ENCODE peak calls at places on chromosomes 6 and 20, in six cellular contexts. I is IMR-90, Z is mesendoderm, C is neuronal stem cell, E is mesenchymal stem cell, Q is H1. G is an unnamed sample.

GRCh38 chr6:67558985-67559384 is 1076.1 kb upstream of the ADGRB3 start:
- DNase-seq in I (no peak), Z (no peak), C (no peak), E (no peak), Q (no peak), G (no peak)

GRCh38 chr20:43988451-43988850 is 73.8 kb downstream of the TOX2 start:
- DNase-seq in I (peak), Z (no peak), C (no peak), E (peak), Q (no peak), G (no peak)

GRCh38 chr20:1813674-1814635 is 81.3 kb upstream of the SIRPA start:
- DNase-seq in I (no peak), Z (no peak), C (no peak), E (no peak), Q (no peak), G (no peak)

GRCh38 chr6:27031302-27031701 is 216.2 kb upstream of the PRSS16 start:
- DNase-seq in I (peak), Z (no peak), C (no peak), E (no peak), Q (no peak), G (no peak)

GRCh38 chr6:18101271-18101670 is 21.2 kb downstream of the NHLRC1 start:
- DNase-seq in I (peak), Z (no peak), C (no peak), E (peak), Q (no peak), G (no peak)

GRCh38 chr6:108113557-108114519 is 39.3 kb upstream of the OSTM1 start:
- DNase-seq in I (peak), Z (peak), C (peak), E (peak), Q (no peak), G (peak)

GRCh38 chr20:1224205-1224604 is 1.6 kb upstream of the RAD21L1 start:
- DNase-seq in I (no peak), Z (no peak), C (no peak), E (no peak), Q (no peak), G (no peak)

GRCh38 chr20:40160151-40160550 is 528.9 kb downstream of the MAFB start:
- DNase-seq in I (peak), Z (peak), C (no peak), E (peak), Q (peak), G (peak)

GRCh38 chr6:43608783-43609182 is 20.3 kb downstream of the GTPBP2 start:
- DNase-seq in I (no peak), Z (no peak), C (no peak), E (no peak), Q (no peak), G (no peak)

GRCh38 chr6:41940759-41941279 is 789 bp downstream of the CCND3 start:
- DNase-seq in I (peak), Z (peak), C (no peak), E (peak), Q (no peak), G (peak)

GRCh38 chr6:93040375-93040774 is 379.0 kb downstream of the EPHA7 start:
- DNase-seq in I (no peak), Z (no peak), C (no peak), E (peak), Q (no peak), G (no peak)

GRCh38 chr6:40347571-40348011 is 239.6 kb downstream of the LRFN2 start:
- DNase-seq in I (no peak), Z (peak), C (no peak), E (no peak), Q (no peak), G (peak)

GRCh38 chr6:5855787-5856186 is 150.9 kb downstream of the NRN1 start:
- DNase-seq in I (no peak), Z (no peak), C (no peak), E (no peak), Q (no peak), G (no peak)

GRCh38 chr20:57828696-57829095 is 118.9 kb upstream of the PMEPA1 start:
- DNase-seq in I (no peak), Z (no peak), C (no peak), E (no peak), Q (no peak), G (no peak)

GRCh38 chr20:45779011-45779915 is 12.4 kb downstream of the WFDC3 start:
- DNase-seq in I (peak), Z (no peak), C (no peak), E (peak), Q (no peak), G (no peak)

GRCh38 chr6:8234316-8234715 is 132.0 kb upstream of the EEF1E1 start:
- DNase-seq in I (no peak), Z (peak), C (no peak), E (no peak), Q (no peak), G (no peak)

GRCh38 chr6:63897459-63897858 is 261.9 kb downstream of the PHF3 start:
- DNase-seq in I (peak), Z (no peak), C (no peak), E (peak), Q (no peak), G (no peak)

GRCh38 chr6:161215193-161215592 is 58.7 kb downstream of the AGPAT4 start:
- DNase-seq in I (peak), Z (no peak), C (no peak), E (peak), Q (no peak), G (no peak)

GRCh38 chr20:5215592-5216304 is 88.9 kb downstream of the CDS2 start:
- DNase-seq in I (peak), Z (no peak), C (no peak), E (peak), Q (no peak), G (no peak)

GRCh38 chr6:138467901-138468300 is 31.4 kb downstream of the NHSL1 start:
- DNase-seq in I (peak), Z (no peak), C (no peak), E (no peak), Q (no peak), G (no peak)

GRCh38 chr20:52190437-52191131 is 995 bp downstream of the ZFP64 start:
- DNase-seq in I (peak), Z (peak), C (no peak), E (peak), Q (no peak), G (peak)

GRCh38 chr20:21106171-21106694 is at the start of gene LINC00237:
- DNase-seq in I (no peak), Z (peak), C (no peak), E (no peak), Q (no peak), G (peak)

GRCh38 chr6:84675651-84676050 is 88.7 kb downstream of the TBX18 start:
- DNase-seq in I (no peak), Z (no peak), C (no peak), E (no peak), Q (no peak), G (no peak)

GRCh38 chr6:37399131-37399530 is 33.9 kb upstream of the CMTR1 start:
- DNase-seq in I (no peak), Z (no peak), C (no peak), E (no peak), Q (no peak), G (no peak)

GRCh38 chr6:37396571-37397185 is 36.3 kb upstream of the CMTR1 start:
- DNase-seq in I (no peak), Z (no peak), C (no peak), E (no peak), Q (no peak), G (no peak)

DNA sequence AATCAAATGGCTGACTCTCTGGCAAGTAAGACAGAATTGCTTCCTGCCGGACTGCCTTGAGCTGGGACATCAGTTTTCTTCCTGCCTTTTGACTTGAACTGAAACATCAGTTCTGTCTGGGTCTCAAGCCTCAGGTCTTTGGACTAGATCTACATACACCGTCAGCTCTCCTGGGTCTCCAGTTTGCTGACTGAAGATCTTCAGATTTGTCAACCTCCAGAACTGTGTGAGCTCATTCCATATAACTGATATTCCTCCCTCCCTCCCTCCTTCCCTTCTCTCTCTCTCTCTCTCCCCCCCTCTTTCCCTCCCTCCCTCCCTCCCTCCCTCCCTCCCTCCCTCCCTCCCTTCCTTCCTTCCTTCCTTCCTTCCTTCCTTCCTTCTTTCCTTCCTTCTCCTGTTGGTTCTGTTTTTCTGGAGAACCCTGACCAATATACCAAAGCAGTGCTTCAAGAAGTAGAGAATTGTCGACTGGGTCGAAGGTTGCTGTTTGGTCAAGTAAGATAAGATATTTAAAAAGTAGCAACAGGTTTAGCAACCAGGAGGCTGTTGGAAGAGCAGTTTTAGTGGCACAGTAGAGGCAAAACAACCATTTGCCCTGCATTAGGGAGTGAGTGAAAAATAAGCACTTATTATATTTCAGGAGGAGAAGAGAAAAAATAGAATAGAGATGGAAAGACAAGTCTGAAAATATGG is 33.1 kb upstream of the CMTR1 start:
- DNase-seq in I (no peak), Z (no peak), C (no peak), E (no peak), Q (no peak), G (no peak)
- H3K4me2 ChIP-seq in I (no peak), Z (no peak), C (no peak), E (no peak), Q (no peak), G (no peak)

GRCh38 chr6:33321227-33321626 is 3.7 kb upstream of the ZBTB22 start:
- DNase-seq in I (no peak), Z (no peak), C (no peak), E (no peak), Q (no peak), G (no peak)
- H2BK15ac ChIP-seq in I (peak), Z (no peak), C (no peak), E (no peak), Q (no peak), G (no peak)

GRCh38 chr6:14795451-14795850 is 450.4 kb upstream of the JARID2 start:
- DNase-seq in I (no peak), Z (no peak), C (no peak), E (no peak), Q (no peak), G (no peak)
- H3K4me2 ChIP-seq in I (no peak), Z (no peak), C (no peak), E (no peak), Q (no peak), G (no peak)

DNA sequence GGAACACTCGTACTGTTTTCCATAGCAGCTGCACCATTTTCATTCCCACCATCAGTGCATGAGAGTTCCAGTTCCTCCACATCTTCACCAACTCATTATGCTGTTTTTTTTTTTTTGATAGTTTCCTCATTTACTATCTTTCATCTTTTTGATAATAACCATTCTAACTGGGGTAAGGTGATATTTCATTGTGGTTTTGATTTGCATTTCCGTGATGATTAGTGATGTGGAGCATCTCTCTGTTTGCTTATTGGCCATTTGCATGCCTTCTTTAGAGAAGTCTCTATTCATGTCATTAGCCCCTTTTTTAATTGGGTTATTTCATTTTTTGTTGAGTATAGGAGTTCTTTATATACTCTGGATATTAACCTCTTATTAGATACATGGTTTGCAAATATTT is 25.9 kb downstream of the ACTR5 start:
- DNase-seq in I (no peak), Z (no peak), C (no peak), E (no peak), Q (no peak), G (no peak)
- H2BK15ac ChIP-seq in I (no peak), Z (no peak), C (no peak), E (no peak), Q (no peak), G (no peak)

DNA sequence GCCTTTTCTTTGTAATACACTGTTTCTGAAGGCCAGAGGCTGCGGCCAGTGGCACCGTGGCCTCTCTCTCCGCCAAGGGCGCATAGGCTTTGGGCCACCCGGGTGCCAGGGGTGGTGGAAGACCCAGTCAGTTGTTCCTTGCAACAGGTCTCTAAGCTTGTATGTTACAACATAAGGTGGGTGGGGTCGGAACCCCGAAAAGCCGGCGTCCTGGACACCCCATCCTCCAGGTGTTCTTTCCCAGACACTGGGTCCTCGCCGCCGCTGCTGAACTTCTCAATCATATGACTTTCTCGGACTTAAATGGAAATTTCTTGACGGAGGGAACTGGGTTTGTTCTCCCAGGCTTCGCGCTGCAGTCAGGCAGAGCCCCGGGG is 1.0 kb upstream of the KCNQ5 start:
- DNase-seq in I (no peak), Z (peak), C (no peak), E (peak), Q (no peak), G (peak)
- H3K4me2 ChIP-seq in I (peak), Z (peak), C (peak), E (no peak), Q (peak), G (peak)

GRCh38 chr20:36352843-36353553 is 46.9 kb downstream of the DLGAP4 start:
- DNase-seq in I (no peak), Z (peak), C (no peak), E (no peak), Q (no peak), G (peak)

GRCh38 chr20:36349384-36350170 is 43.4 kb downstream of the DLGAP4 start:
- DNase-seq in I (no peak), Z (no peak), C (no peak), E (no peak), Q (no peak), G (no peak)

GRCh38 chr20:36350439-36350838 is 44.3 kb downstream of the DLGAP4 start:
- DNase-seq in I (no peak), Z (no peak), C (no peak), E (no peak), Q (no peak), G (no peak)

GRCh38 chr20:36353740-36354139 is 47.6 kb downstream of the DLGAP4 start:
- DNase-seq in I (no peak), Z (no peak), C (no peak), E (no peak), Q (no peak), G (no peak)

DNA sequence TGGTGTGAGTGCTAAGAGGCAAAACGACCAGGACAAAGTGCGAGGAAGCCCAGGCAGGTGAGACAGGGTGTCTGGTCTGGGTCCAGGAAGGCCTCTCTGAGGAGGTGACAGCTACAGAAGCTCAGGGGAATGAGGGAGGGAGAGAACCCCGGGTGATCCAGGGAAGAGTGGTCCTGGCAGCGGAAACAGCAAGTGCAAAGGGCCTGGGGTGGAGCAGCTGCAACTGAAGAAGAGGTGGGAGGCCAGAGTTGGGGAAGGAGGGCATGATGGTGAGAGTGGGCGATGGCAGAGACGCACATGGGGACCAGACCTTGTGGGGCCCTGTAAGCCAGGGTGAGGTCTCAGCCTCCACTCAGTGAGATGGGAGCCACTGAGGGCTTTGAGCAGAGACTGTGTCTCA is 45.8 kb downstream of the DLGAP4 start:
- DNase-seq in I (no peak), Z (no peak), C (no peak), E (no peak), Q (no peak), G (no peak)
- H2BK15ac ChIP-seq in I (no peak), Z (no peak), C (no peak), E (no peak), Q (no peak), G (no peak)

GRCh38 chr6:113049190-113049589 is 702.1 kb downstream of the RFPL4B start:
- DNase-seq in I (peak), Z (no peak), C (no peak), E (no peak), Q (no peak), G (no peak)

GRCh38 chr6:113048741-113049140 is 701.6 kb downstream of the RFPL4B start:
- DNase-seq in I (peak), Z (no peak), C (no peak), E (no peak), Q (no peak), G (no peak)

GRCh38 chr6:113052513-113052912 is 705.4 kb downstream of the RFPL4B start:
- DNase-seq in I (no peak), Z (no peak), C (no peak), E (no peak), Q (no peak), G (no peak)

GRCh38 chr6:113050979-113051378 is 703.8 kb downstream of the RFPL4B start:
- DNase-seq in I (no peak), Z (peak), C (peak), E (no peak), Q (peak), G (peak)

DNA sequence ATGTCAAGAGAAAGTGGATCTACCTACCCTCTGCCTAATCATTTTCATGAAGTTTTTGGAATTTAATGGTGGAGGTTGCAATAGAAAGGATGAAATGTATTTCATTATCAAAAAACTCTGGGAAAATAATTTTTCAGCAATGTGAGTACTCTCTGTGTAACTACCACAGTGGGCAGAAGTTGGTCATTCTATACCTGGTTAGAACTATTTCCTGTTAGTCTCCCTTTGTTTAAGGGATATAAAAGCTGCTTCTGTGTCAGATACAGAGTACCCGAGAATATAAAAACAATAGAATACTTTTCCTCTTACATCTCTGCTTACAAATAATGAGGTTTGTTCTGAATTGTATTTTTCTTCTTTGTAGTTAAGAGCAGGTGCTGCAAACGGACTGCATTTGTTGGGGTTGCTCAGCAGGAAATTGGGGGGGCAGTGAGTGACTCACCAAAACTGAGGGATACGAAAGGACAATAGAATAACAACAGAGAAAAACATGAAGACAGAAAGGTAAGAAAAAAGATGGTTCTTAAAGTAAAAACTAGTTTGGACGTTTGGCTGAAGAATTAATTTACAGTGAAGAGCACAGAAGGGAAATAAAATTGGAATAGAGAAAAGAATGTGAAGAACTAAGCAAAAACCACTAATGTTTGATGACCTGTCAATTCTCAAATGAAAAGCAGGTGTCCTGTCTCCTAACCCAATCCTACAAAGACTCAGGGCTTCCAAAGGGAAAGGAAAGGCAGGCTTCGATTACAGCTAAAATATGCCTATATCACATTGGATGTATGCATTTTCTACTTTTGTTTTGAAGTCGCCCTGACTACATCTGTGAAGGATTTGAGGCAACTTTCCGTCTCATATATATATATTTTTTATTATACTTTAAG is 703.1 kb downstream of the RFPL4B start:
- DNase-seq in I (peak), Z (no peak), C (no peak), E (no peak), Q (no peak), G (no peak)
- H3K4me2 ChIP-seq in I (no peak), Z (no peak), C (no peak), E (no peak), Q (no peak), G (no peak)

DNA sequence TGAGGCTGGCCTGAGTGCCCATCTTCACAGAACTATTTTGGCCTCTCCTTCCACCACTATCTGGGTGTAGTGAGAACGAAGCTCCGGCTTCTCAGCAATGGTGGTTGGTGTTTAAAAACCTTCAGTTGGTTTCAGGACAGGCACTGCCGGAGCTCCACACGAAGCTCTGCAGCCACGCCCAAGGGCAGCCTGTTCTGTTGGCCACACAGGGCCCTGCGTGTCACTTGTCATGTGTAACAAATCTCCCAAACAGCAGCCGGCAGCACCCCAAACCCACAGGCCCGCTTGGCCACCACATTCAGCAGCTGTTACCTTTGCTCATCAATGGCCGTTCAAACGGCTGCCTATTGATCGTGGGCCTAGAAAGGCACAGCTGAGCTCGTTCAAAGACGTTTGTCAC is 97.5 kb downstream of the ERMARD start:
- DNase-seq in I (no peak), Z (no peak), C (no peak), E (no peak), Q (no peak), G (no peak)
- H2BK15ac ChIP-seq in I (no peak), Z (no peak), C (no peak), E (no peak), Q (no peak), G (no peak)

DNA sequence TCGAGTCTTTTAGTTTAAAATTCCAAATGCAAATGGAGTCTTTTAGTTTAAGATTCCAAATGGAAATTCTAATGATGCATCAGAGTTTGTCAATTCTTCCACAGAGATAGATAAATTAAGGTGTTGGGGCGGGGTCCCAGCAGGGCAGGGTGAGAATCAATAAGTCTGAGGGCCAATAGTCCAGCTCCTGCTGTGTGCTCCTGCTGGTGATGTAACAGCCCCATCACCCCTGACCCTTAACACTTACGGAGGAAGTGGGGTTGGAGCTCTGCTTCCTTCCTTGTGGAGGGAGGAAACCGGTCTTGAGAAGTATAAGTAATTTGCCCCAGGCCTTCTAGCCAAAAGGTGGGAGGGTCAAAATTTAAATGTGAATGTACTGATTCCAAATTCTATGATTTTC is 17.3 kb downstream of the ZBTB2 start:
- DNase-seq in I (no peak), Z (peak), C (no peak), E (peak), Q (no peak), G (peak)
- H3K4me2 ChIP-seq in I (no peak), Z (no peak), C (no peak), E (peak), Q (peak), G (peak)

G was measured in H9.